ENCODE peak calls at places on chromosomes 2 and 18, in eight cellular contexts. E, Q, F, A, W, M, Z and L are unnamed samples.
A peak's percentile ranks its signal among the peaks of the same experiment; 100 is the strongest.

GRCh38 chr2:237280235-237280634 is 133.7 kb downstream of the COL6A3 start:
- DNase-seq in E (no peak), W (no peak), Q (no peak), M (no peak), Z (peak; percentile 98), A (no peak), F (no peak), L (no peak)

GRCh38 chr18:24704921-24705620 is 244.6 kb downstream of the HRH4 start:
- DNase-seq in A (no peak), M (no peak), Q (no peak), F (no peak), E (no peak), W (no peak), Z (peak; percentile 45), L (no peak)

GRCh38 chr2:224222320-224222719 is 179.6 kb downstream of the FAM124B start:
- DNase-seq in F (no peak), Z (peak; percentile 20), A (no peak), E (peak; percentile 34), Q (no peak), W (no peak), M (no peak), L (no peak)

GRCh38 chr2:16221461-16222010 is 281.2 kb downstream of the MYCN start:
- DNase-seq in M (no peak), Q (no peak), Z (no peak), A (no peak), W (no peak), E (no peak), F (no peak), L (no peak)

GRCh38 chr2:8477511-8478132 is 204.2 kb upstream of the ID2 start:
- DNase-seq in W (no peak), F (peak; percentile 61), Z (no peak), Q (peak; percentile 39), E (no peak), M (no peak), A (no peak), L (no peak)

GRCh38 chr2:191675807-191676667 is 1.9 kb upstream of the NABP1 start:
- DNase-seq in A (no peak), Z (no peak), W (no peak), M (no peak), E (peak; percentile 19), Q (peak; percentile 70), F (peak; percentile 71), L (no peak)

GRCh38 chr2:235960011-235960715 is 208.0 kb downstream of the GBX2 start:
- DNase-seq in Q (no peak), W (no peak), E (no peak), M (no peak), F (peak; percentile 38), Z (no peak), A (no peak), L (no peak)

GRCh38 chr18:79905389-79905911 is 46.0 kb downstream of the SLC66A2 start:
- DNase-seq in E (no peak), A (no peak), Z (no peak), F (no peak), Q (peak; percentile 21), W (no peak), M (no peak), L (no peak)

GRCh38 chr2:69561041-69561550 is 82.4 kb downstream of the AAK1 start:
- DNase-seq in W (no peak), F (no peak), Q (no peak), A (no peak), M (no peak), Z (no peak), E (no peak), L (no peak)

GRCh38 chr2:27162151-27163121 is 13.6 kb downstream of the TCF23 start:
- DNase-seq in Z (peak; percentile 45), E (no peak), Q (no peak), W (no peak), A (no peak), F (no peak), M (no peak), L (peak; percentile 39)

GRCh38 chr2:10449838-10450691 is 1.9 kb upstream of the ODC1 start:
- DNase-seq in F (no peak), E (no peak), Q (peak; percentile 70), Z (no peak), W (no peak), M (no peak), A (no peak), L (peak; percentile 56)

GRCh38 chr2:18149660-18150246 is 271.3 kb downstream of the KCNS3 start:
- DNase-seq in M (peak; percentile 10), A (no peak), E (peak; percentile 88), F (no peak), Q (no peak), Z (peak; percentile 41), W (peak; percentile 14), L (no peak)

GRCh38 chr2:19350678-19351401 is 7.6 kb downstream of the OSR1 start:
- DNase-seq in Z (no peak), E (no peak), A (no peak), Q (no peak), W (no peak), F (no peak), M (no peak), L (no peak)